ENCODE peak calls at places on chromosome 15, in eight cellular contexts. N is lower lobe of right lung, C is neural crest cell, X is bronchial epithelial cell, R is foreskin fibroblast, E is OCI-LY7, Z is left ventricle myocardium inferior, H is thyroid gland. T is an unnamed sample.

GRCh38 chr15:76150971-76151598 is 91.3 kb downstream of the TMEM266 start:
- DNase-seq in C (peak), R (peak), E (peak), X (peak), H (peak), Z (peak), N (peak), T (peak)

GRCh38 chr15:36798366-36798765 is 218.9 kb downstream of the CDIN1 start:
- DNase-seq in Z (no peak), E (no peak), C (no peak), N (no peak), R (peak), X (no peak), H (no peak), T (peak)

GRCh38 chr15:78204351-78205309 is 29.7 kb downstream of the ACSBG1 start:
- DNase-seq in R (peak), E (no peak), X (no peak), H (peak), N (no peak), C (no peak), Z (peak), T (no peak)

GRCh38 chr15:64897345-64897985 is 14.2 kb upstream of the ANKDD1A start:
- DNase-seq in C (no peak), Z (peak), N (peak), H (peak), E (no peak), R (peak), X (peak), T (no peak)

GRCh38 chr15:91949361-91949760 is 95.9 kb downstream of the SLCO3A1 start:
- DNase-seq in H (peak), R (no peak), X (no peak), Z (no peak), C (no peak), N (no peak), E (no peak), T (no peak)

GRCh38 chr15:49223536-49224274 is 53.7 kb downstream of the GALK2 start:
- DNase-seq in X (no peak), C (no peak), E (no peak), N (no peak), H (no peak), Z (no peak), R (peak), T (no peak)

GRCh38 chr15:98873441-98874218 is 134.0 kb downstream of the PGPEP1L start:
- DNase-seq in Z (no peak), H (peak), C (no peak), R (peak), X (peak), E (no peak), N (peak), T (peak)

GRCh38 chr15:98455899-98456298 is 192.4 kb upstream of the IGF1R start:
- DNase-seq in R (peak), X (peak), N (no peak), Z (no peak), C (no peak), E (no peak), H (no peak), T (no peak)

DNA sequence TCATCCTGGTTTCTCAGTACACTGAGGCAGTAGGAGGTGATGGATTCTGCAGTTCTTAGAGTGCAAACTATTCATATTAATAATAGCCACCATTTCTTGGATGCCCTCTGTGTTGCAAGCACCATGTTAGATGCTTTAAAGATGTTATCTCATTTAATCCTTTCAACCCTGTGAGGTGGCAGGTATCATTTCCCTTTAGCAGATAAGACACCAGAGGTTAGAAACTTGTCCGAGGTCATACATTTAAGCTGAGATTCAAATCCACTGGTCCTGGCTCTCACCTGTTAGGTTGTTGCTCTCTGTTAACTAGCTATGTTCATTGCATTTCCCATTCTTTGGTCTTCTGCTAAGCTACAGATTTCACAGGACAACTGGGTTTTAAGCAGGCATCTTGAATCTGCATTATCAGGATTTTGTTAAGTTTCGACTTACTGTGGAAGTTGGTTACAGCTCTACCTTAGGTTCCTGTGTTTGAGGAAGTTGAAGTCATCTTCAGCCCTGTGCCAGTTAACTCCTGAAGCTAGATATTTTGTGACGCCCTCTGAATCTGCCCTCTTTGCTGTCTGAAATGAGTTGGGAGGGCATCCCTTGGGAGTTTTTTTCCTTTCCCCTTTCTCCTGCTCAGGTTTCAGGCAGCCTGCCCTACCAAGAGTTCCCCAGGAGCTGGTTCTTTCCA is 6.4 kb downstream of the PDE8A start:
- DNase-seq in X (no peak), E (no peak), H (no peak), C (no peak), Z (no peak), R (no peak), N (no peak), T (no peak)
- TF ChIP-seq CTCF in X (no peak), E (no peak), H (no peak), C (no peak), Z (no peak), R (no peak), N (no peak), T (no peak)

GRCh38 chr15:88015228-88015860 is 241.2 kb downstream of the NTRK3 start:
- DNase-seq in R (no peak), Z (peak), H (no peak), X (no peak), C (no peak), E (no peak), N (no peak), T (no peak)
- TF ChIP-seq CTCF in R (no peak), Z (no peak), H (no peak), X (no peak), C (no peak), E (no peak), N (no peak), T (no peak)

DNA sequence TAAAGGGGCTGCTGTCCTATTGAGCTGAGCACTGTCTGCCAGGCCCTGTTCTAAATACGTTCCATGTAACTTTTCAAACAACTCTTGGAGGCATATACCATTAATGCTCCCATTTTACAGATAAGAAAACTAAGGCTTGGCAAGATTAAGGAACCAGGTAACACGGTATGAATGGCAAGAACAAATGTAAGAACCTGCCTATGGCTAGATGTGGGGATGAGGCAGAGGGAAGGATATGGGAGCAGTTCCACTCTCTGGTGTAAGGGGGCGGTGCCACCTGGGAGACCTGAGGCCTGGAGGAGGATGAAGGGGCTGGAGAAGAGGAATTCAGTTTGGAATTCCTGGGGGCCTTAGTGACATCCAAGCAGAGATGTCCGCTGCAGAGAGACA is 3.8 kb upstream of the LMAN1L start:
- DNase-seq in N (no peak), Z (no peak), C (no peak), X (no peak), E (no peak), R (no peak), H (no peak), T (no peak)
- TF ChIP-seq CTCF in N (no peak), Z (no peak), C (peak), X (no peak), E (peak), R (no peak), H (no peak), T (no peak)

GRCh38 chr15:69575387-69575786 is 122.8 kb downstream of the RPLP1 start:
- DNase-seq in Z (no peak), H (no peak), X (no peak), N (no peak), R (no peak), C (no peak), E (no peak), T (no peak)

GRCh38 chr15:69578252-69578651 is 125.6 kb downstream of the RPLP1 start:
- DNase-seq in X (no peak), R (no peak), C (no peak), E (no peak), N (no peak), Z (no peak), H (no peak), T (no peak)

GRCh38 chr15:69576035-69576526 is 123.5 kb downstream of the RPLP1 start:
- DNase-seq in C (peak), E (peak), N (peak), H (peak), X (peak), Z (peak), R (peak), T (no peak)

GRCh38 chr15:69577397-69577796 is 124.8 kb downstream of the RPLP1 start:
- DNase-seq in Z (no peak), X (no peak), H (no peak), E (no peak), C (no peak), R (no peak), N (no peak), T (no peak)

GRCh38 chr15:69576948-69577351 is 124.3 kb downstream of the RPLP1 start:
- DNase-seq in Z (no peak), H (no peak), X (no peak), N (no peak), C (no peak), E (peak), R (no peak), T (no peak)
- TF ChIP-seq CTCF in Z (no peak), H (no peak), X (no peak), N (no peak), C (no peak), E (no peak), R (no peak), T (no peak)

DNA sequence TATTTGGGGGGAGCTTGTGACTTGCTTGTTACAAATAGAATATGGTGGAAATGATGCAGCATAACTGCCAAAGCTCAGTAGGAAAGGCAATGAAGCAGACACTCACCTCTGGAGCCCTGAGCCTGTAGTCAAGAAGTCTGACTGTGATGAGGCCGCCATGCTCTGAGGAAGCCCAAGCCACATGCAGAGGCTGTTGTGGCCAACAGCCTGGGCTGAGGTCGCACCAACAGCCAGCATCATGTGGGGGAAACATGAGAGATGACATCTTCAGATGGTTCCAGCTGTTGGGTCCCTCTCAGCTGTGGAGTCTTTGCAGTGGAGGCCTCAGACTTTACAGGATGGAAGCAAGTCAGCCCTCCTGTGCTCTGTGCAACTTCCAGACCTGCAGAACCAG is 161.4 kb downstream of the CHSY1 start:
- DNase-seq in H (no peak), N (no peak), Z (no peak), R (no peak), E (no peak), C (no peak), X (no peak), T (no peak)
- TF ChIP-seq CTCF in H (no peak), N (no peak), Z (no peak), R (no peak), E (no peak), C (no peak), X (no peak), T (no peak)

GRCh38 chr15:66291816-66292215 is 1.6 kb upstream of the DIS3L start:
- DNase-seq in N (no peak), X (no peak), H (no peak), C (no peak), R (peak), Z (no peak), E (peak), T (no peak)
- TF ChIP-seq CTCF in N (no peak), X (no peak), H (no peak), C (no peak), R (no peak), Z (no peak), E (no peak), T (no peak)

GRCh38 chr15:72342385-72342784 is 22.4 kb upstream of the CELF6 start:
- DNase-seq in E (peak), X (peak), Z (no peak), H (peak), N (no peak), R (peak), C (no peak), T (no peak)

GRCh38 chr15:72338617-72339321 is 18.8 kb upstream of the CELF6 start:
- DNase-seq in E (no peak), Z (no peak), R (peak), N (no peak), X (no peak), C (no peak), H (no peak), T (peak)

GRCh38 chr15:72339777-72340177 is 19.8 kb upstream of the CELF6 start:
- DNase-seq in X (peak), Z (no peak), H (no peak), N (no peak), E (no peak), R (peak), C (no peak), T (peak)

GRCh38 chr15:72340366-72340765 is 20.4 kb upstream of the CELF6 start:
- DNase-seq in H (no peak), N (no peak), Z (no peak), E (no peak), C (no peak), X (no peak), R (peak), T (no peak)

GRCh38 chr15:72341361-72341760 is 21.4 kb upstream of the CELF6 start:
- DNase-seq in H (no peak), Z (no peak), N (no peak), X (no peak), E (no peak), R (no peak), C (peak), T (no peak)
- TF ChIP-seq CTCF in H (no peak), Z (peak), N (no peak), X (peak), E (peak), R (peak), C (peak), T (no peak)

DNA sequence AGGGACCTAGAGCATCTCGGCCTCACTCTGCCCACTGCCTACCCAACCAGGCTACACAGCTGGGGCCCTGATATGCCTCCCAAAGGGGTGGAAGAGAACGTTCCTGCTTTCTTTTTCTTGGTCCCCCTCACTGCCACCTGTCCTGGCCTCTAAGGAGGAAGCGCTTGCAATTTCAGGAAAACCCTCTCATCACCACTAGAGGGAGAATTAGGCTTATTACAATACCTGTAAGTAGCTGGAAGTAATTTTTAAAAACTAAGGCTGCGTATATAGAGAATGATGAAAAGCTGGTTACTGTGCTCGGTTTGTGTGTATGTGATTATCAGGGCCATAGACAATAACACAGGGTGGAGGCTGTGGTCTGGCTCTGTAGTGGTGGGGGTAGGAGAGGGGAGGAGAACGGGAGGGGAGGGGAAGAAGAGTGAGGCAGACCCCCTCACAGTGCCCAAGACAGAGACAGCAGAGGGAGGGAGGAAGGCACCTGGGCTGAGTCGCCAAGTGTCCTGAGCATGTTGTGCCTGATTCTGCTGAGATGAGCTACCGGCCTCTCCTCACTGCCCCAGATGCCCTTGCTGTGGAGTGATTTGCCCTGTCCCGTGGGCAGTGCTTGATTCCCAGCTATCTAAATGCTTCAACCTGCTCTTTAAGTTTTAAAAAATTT is 3.3 kb downstream of the GABRG3 start:
- DNase-seq in C (no peak), H (no peak), N (no peak), R (peak), Z (no peak), E (peak), X (peak), T (no peak)
- TF ChIP-seq CTCF in C (peak), H (peak), N (no peak), R (peak), Z (peak), E (peak), X (peak), T (no peak)

GRCh38 chr15:51770902-51771301 is 19.5 kb downstream of the TMOD2 start:
- DNase-seq in H (no peak), E (no peak), R (no peak), C (no peak), X (no peak), N (no peak), Z (no peak), T (no peak)

GRCh38 chr15:51760805-51761204 is 9.4 kb downstream of the TMOD2 start:
- DNase-seq in C (no peak), E (no peak), X (no peak), R (no peak), Z (no peak), H (no peak), N (no peak), T (no peak)

GRCh38 chr15:51768018-51768417 is 16.6 kb downstream of the TMOD2 start:
- DNase-seq in E (no peak), N (peak), C (no peak), Z (no peak), R (no peak), H (peak), X (no peak), T (no peak)

DNA sequence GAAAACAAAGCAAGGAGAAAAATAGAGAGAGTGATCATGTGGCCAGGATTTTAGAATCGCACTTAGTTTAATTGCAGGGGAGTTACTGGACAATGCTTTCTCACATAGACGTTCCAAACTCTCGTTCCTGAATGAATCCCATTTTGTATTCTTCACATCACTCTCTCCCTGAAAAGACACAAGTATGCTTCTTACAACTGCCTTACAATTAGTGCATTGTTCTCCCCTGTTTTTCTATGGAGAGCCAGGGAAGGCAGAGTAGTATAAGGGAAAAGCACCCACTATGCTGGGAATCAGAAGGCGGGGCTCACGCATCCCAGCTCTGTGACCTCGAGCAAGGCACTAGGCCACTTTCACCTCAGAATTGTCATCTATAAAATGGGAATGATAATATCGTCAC is 14.4 kb downstream of the TMOD2 start:
- DNase-seq in R (no peak), X (no peak), H (no peak), E (no peak), Z (no peak), C (no peak), N (no peak), T (no peak)
- TF ChIP-seq CTCF in R (no peak), X (no peak), H (no peak), E (no peak), Z (no peak), C (no peak), N (no peak), T (no peak)

GRCh38 chr15:70573121-70573850 is 190.1 kb downstream of the UACA start:
- DNase-seq in C (no peak), R (no peak), E (no peak), Z (no peak), H (no peak), X (no peak), N (no peak), T (no peak)

GRCh38 chr15:70569718-70570231 is 193.6 kb downstream of the UACA start:
- DNase-seq in R (no peak), X (peak), N (no peak), H (no peak), Z (no peak), C (no peak), E (no peak), T (no peak)

GRCh38 chr15:70566989-70567388 is 196.4 kb downstream of the UACA start:
- DNase-seq in X (no peak), Z (no peak), C (no peak), H (no peak), R (no peak), E (no peak), N (no peak), T (no peak)

GRCh38 chr15:70566047-70566835 is 197.1 kb downstream of the UACA start:
- DNase-seq in X (no peak), N (no peak), Z (no peak), R (no peak), C (no peak), E (no peak), H (no peak), T (no peak)

DNA sequence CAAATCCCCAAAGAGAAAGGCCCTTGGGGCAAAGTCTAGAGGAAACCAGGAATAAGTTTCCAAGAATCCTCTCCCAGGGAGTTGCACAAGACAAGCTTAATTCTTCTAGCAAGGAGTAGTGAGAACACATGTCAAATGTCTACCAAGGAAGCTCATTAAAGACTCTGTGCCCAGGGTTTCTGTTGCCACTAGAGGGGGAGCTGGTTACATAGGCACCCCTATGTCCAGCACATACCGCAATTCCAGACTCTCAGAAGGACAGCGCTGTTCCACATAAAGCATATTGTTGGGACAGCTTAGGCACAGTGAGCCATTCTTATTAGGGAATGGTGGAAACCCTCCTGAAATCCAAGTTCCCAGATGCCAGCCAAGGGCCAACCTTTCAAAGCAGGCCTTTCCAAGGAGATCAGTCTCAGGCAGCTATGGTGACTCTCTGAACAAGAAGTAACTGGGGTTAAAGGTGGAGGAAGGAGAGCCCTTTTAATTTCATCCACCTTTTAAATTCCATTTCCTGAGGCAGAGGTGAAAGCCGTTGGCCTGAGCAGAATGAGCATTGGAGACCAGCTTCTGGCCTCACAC is 194.1 kb downstream of the UACA start:
- DNase-seq in R (peak), X (peak), Z (no peak), E (no peak), H (peak), C (no peak), N (no peak), T (peak)
- TF ChIP-seq CTCF in R (peak), X (peak), Z (peak), E (peak), H (peak), C (peak), N (peak), T (peak)